ENCODE peak calls at places on chromosome X, in seven cellular contexts. W is dermis blood vessel endothelial cell; U is iris pigment epithelial cell; H is cardiac fibroblast; X is AG09309; S is naive thymus-derived CD4-positive, alpha-beta T cell; K is stimulated activated CD8-positive, alpha-beta memory T cell treated with anti-CD3 and anti-CD28 coated beads, Interleukin-4, amount 100 ng/mL, for 4 hours. C is an unnamed sample.

GRCh38 chrX:68831405-68832100 is 2.7 kb downstream of the EFNB1 start:
- DNase-seq in X (no peak), H (no peak), S (no peak), U (no peak), K (no peak), W (no peak), C (no peak)

GRCh38 chrX:30751497-30751896 is 98.3 kb downstream of the GK start:
- DNase-seq in W (no peak), K (no peak), U (no peak), S (no peak), H (no peak), X (no peak), C (no peak)

GRCh38 chrX:119374736-119375135 is 24.4 kb upstream of the SLC25A43 start:
- DNase-seq in S (no peak), H (peak; percentile 65), X (peak; percentile 13), K (no peak), W (no peak), U (peak; percentile 26), C (no peak)

GRCh38 chrX:134418317-134419113 is 41.5 kb upstream of the HPRT1 start:
- DNase-seq in K (no peak), X (no peak), U (peak; percentile 24), S (no peak), W (peak; percentile 30), H (peak; percentile 25), C (no peak)

GRCh38 chrX:53695901-53696300 is 9.4 kb upstream of the HUWE1 start:
- DNase-seq in S (no peak), X (no peak), K (no peak), H (no peak), U (no peak), W (no peak), C (no peak)

GRCh38 chrX:3346436-3347329 is at the start of gene MXRA5:
- DNase-seq in W (no peak), H (peak; percentile 1), U (peak; percentile 32), X (peak; percentile 8), S (no peak), K (no peak), C (no peak)

GRCh38 chrX:43718546-43718945 is 62.4 kb downstream of the MAOA start:
- DNase-seq in U (no peak), K (no peak), S (no peak), H (no peak), W (no peak), X (no peak), C (no peak)

GRCh38 chrX:12917753-12918152 is 11.3 kb downstream of the TLR8 start:
- DNase-seq in X (no peak), W (no peak), U (no peak), S (no peak), K (no peak), H (no peak), C (no peak)

GRCh38 chrX:55783723-55784122 is 66.2 kb downstream of the RRAGB start:
- DNase-seq in W (no peak), S (no peak), K (no peak), H (peak; percentile 6), X (no peak), U (no peak), C (no peak)

GRCh38 chrX:7109838-7110793 is 37.4 kb upstream of the STS start:
- DNase-seq in W (peak; percentile 10), X (no peak), H (no peak), S (no peak), U (no peak), K (no peak), C (no peak)

GRCh38 chrX:17590892-17591740 is 146.2 kb upstream of the SCML1 start:
- DNase-seq in S (peak; percentile 0), X (peak; percentile 63), H (peak; percentile 80), W (peak; percentile 77), K (no peak), U (peak; percentile 71), C (peak; percentile 54)

GRCh38 chrX:43008356-43008755 is 230.4 kb upstream of the PPP1R2C start:
- DNase-seq in K (no peak), S (no peak), U (no peak), W (no peak), H (no peak), X (no peak), C (no peak)

GRCh38 chrX:151725338-151725614 is 9.3 kb upstream of the CNGA2 start:
- DNase-seq in K (no peak), U (no peak), X (no peak), H (no peak), S (no peak), W (no peak), C (no peak)

GRCh38 chrX:142977128-142977914 is 48.4 kb upstream of the SPANXN4 start:
- DNase-seq in W (no peak), H (no peak), K (no peak), U (no peak), X (no peak), S (no peak), C (no peak)

GRCh38 chrX:24575496-24575895 is 71.7 kb downstream of the PCYT1B start:
- DNase-seq in X (no peak), K (no peak), H (no peak), U (no peak), S (no peak), W (no peak), C (no peak)

GRCh38 chrX:55279832-55280231 is 15.1 kb upstream of the PAGE3 start:
- DNase-seq in W (no peak), X (no peak), K (no peak), S (no peak), U (no peak), H (no peak), C (no peak)

GRCh38 chrX:112163916-112164315 is 81.3 kb upstream of the TRPC5 start:
- DNase-seq in X (no peak), H (no peak), K (no peak), S (no peak), U (no peak), W (no peak), C (no peak)

GRCh38 chrX:53716328-53717088 is 30.0 kb upstream of the HUWE1 start:
- DNase-seq in U (no peak), S (peak; percentile 61), W (peak; percentile 14), K (no peak), X (no peak), H (peak; percentile 48), C (no peak)

GRCh38 chrX:153474718-153475117 is 4.3 kb upstream of the HAUS7 start:
- DNase-seq in X (no peak), S (peak; percentile 50), H (peak; percentile 59), K (no peak), U (peak; percentile 45), W (peak; percentile 84), C (peak; percentile 23)

GRCh38 chrX:149950681-149951080 is 12.4 kb upstream of the EOLA2 start:
- DNase-seq in K (no peak), W (peak; percentile 76), H (peak; percentile 73), S (peak; percentile 6), U (peak; percentile 61), X (peak; percentile 10), C (peak; percentile 45)

GRCh38 chrX:64975491-64975890 is 759 bp downstream of the ZC4H2 start:
- DNase-seq in W (peak; percentile 15), X (no peak), H (peak; percentile 15), K (no peak), U (peak; percentile 5), S (peak; percentile 27), C (no peak)

GRCh38 chrX:123588723-123589122 is 144.1 kb downstream of the THOC2 start:
- DNase-seq in H (no peak), K (no peak), W (no peak), S (no peak), U (no peak), X (no peak), C (no peak)

GRCh38 chrX:106917830-106918500 is 2.2 kb upstream of the CLDN2 start:
- DNase-seq in W (peak; percentile 81), S (peak; percentile 55), K (no peak), H (peak; percentile 76), X (no peak), U (peak; percentile 70), C (no peak)

GRCh38 chrX:51568586-51568985 is 50.1 kb downstream of the CENPVL3 start:
- DNase-seq in S (no peak), U (peak; percentile 41), X (peak; percentile 1), H (peak; percentile 35), W (no peak), K (no peak), C (no peak)

GRCh38 chrX:34927866-34928265 is 14.7 kb upstream of the FAM47B start:
- DNase-seq in H (no peak), X (no peak), U (no peak), W (no peak), S (no peak), K (no peak), C (no peak)

GRCh38 chrX:96102997-96103396 is 581.6 kb upstream of the DIAPH2 start:
- DNase-seq in U (no peak), H (no peak), S (no peak), W (peak; percentile 0), K (no peak), X (no peak), C (no peak)

GRCh38 chrX:70476934-70477733 is 32.5 kb downstream of the DLG3 start:
- DNase-seq in U (peak; percentile 70), S (no peak), K (no peak), H (peak; percentile 66), X (no peak), W (peak; percentile 55), C (no peak)

GRCh38 chrX:85516131-85516530 is 136.7 kb upstream of the POF1B start:
- DNase-seq in U (no peak), X (no peak), S (no peak), H (no peak), K (no peak), W (no peak), C (no peak)

GRCh38 chrX:100870527-100870926 is 3.6 kb downstream of the NOX1 start:
- DNase-seq in S (no peak), U (no peak), K (no peak), W (peak; percentile 61), H (no peak), X (no peak), C (no peak)

GRCh38 chrX:15465347-15465746 is 27.8 kb downstream of the PIR start:
- DNase-seq in X (no peak), K (no peak), H (peak; percentile 17), S (no peak), W (no peak), U (peak; percentile 9), C (no peak)

GRCh38 chrX:2360731-2361130 is 140.0 kb downstream of the DHRSX start:
- DNase-seq in X (no peak), U (peak; percentile 23), H (peak; percentile 43), W (peak; percentile 77), S (no peak), K (no peak), C (no peak)

GRCh38 chrX:41956027-41956426 is 32.7 kb upstream of the CASK start:
- DNase-seq in W (no peak), S (no peak), H (peak; percentile 0), U (no peak), K (no peak), X (no peak), C (peak; percentile 78)

GRCh38 chrX:139360356-139360755 is 170.2 kb upstream of the F9 start:
- DNase-seq in H (no peak), X (no peak), U (no peak), S (no peak), K (no peak), W (no peak), C (no peak)